ENCODE peak calls at places on chromosomes 13 and 19, in nine cellular contexts. T is fibroblast of the conjunctiva; V is CD4-positive, alpha-beta T cell; M is neuronal stem cell; L is breast epithelium; Q is K562; B is adipocyte; X is stimulated activated CD4-positive, alpha-beta T cell treated with anti-CD3 and anti-CD28 coated beads, Interleukin-4, amount 100 ng/mL, for 4 hours; R is CD8-positive, alpha-beta memory T cell. H is an unnamed sample.

GRCh38 chr19:56917998-56918397 is 77.5 kb upstream of the PEG3 start:
- DNase-seq in T (no peak), V (no peak), M (no peak), L (no peak), Q (no peak), B (no peak), X (no peak), R (no peak), H (no peak)

GRCh38 chr13:25423831-25424230 is 52.1 kb downstream of the ATP8A2 start:
- DNase-seq in T (no peak), V (no peak), M (no peak), L (no peak), Q (no peak), B (no peak), X (no peak), R (no peak), H (no peak)

GRCh38 chr13:27131202-27131623 is 40.4 kb downstream of the USP12 start:
- DNase-seq in T (no peak), V (peak), M (no peak), L (no peak), Q (peak), B (no peak), X (peak), R (peak), H (peak)

GRCh38 chr13:19586904-19587634 is 25.7 kb upstream of the TPTE2 start:
- DNase-seq in T (no peak), V (peak), M (no peak), L (no peak), Q (peak), B (peak), X (peak), R (peak), H (no peak)

GRCh38 chr13:50126378-50127016 is 111.3 kb downstream of the KCNRG start:
- DNase-seq in T (no peak), V (no peak), M (peak), L (no peak), Q (peak), B (peak), X (no peak), R (no peak), H (no peak)

GRCh38 chr13:33109319-33109718 is 93.1 kb downstream of the KL start:
- DNase-seq in T (peak), V (no peak), M (no peak), L (no peak), Q (no peak), B (no peak), X (no peak), R (no peak), H (no peak)

GRCh38 chr19:6796278-6796677 is 23.8 kb downstream of the VAV1 start:
- DNase-seq in T (no peak), V (no peak), M (no peak), L (no peak), Q (no peak), B (no peak), X (no peak), R (no peak), H (no peak)

GRCh38 chr13:94997126-94997525 is 284.8 kb upstream of the SOX21 start:
- DNase-seq in T (no peak), V (no peak), M (no peak), L (no peak), Q (no peak), B (peak), X (no peak), R (no peak), H (no peak)

GRCh38 chr19:49793561-49793840 is 19.6 kb downstream of the FUZ start:
- DNase-seq in T (no peak), V (no peak), M (no peak), L (no peak), Q (no peak), B (no peak), X (no peak), R (no peak), H (no peak)

GRCh38 chr19:46447824-46448223 is 19.1 kb upstream of the PNMA8C start:
- DNase-seq in T (no peak), V (no peak), M (no peak), L (no peak), Q (no peak), B (no peak), X (no peak), R (no peak), H (no peak)

GRCh38 chr13:95784161-95784880 is 107.4 kb downstream of the DNAJC3 start:
- DNase-seq in T (peak), V (no peak), M (no peak), L (no peak), Q (no peak), B (peak), X (no peak), R (no peak), H (no peak)

GRCh38 chr13:23516706-23517105 is 53.5 kb upstream of the TNFRSF19 start:
- DNase-seq in T (no peak), V (no peak), M (no peak), L (no peak), Q (no peak), B (peak), X (no peak), R (no peak), H (no peak)

GRCh38 chr19:33448159-33448516 is 73.5 kb downstream of the PEPD start:
- DNase-seq in T (no peak), V (no peak), M (no peak), L (no peak), Q (no peak), B (no peak), X (no peak), R (no peak), H (no peak)

GRCh38 chr13:79314652-79315051 is 91.4 kb downstream of the RBM26 start:
- DNase-seq in T (no peak), V (no peak), M (no peak), L (no peak), Q (no peak), B (no peak), X (no peak), R (no peak), H (no peak)

GRCh38 chr13:64248371-64249065 is 2832.9 kb upstream of the PCDH20 start:
- DNase-seq in T (no peak), V (no peak), M (no peak), L (no peak), Q (no peak), B (peak), X (no peak), R (no peak), H (no peak)

GRCh38 chr19:16308081-16308480 is 16.5 kb upstream of the KLF2 start:
- DNase-seq in T (no peak), V (no peak), M (no peak), L (no peak), Q (no peak), B (no peak), X (no peak), R (no peak), H (no peak)

GRCh38 chr13:31090921-31091624 is 70.6 kb downstream of the HSPH1 start:
- DNase-seq in T (no peak), V (no peak), M (no peak), L (no peak), Q (no peak), B (no peak), X (no peak), R (no peak), H (no peak)

GRCh38 chr13:45873491-45874360 is 22.2 kb upstream of the SIAH3 start:
- DNase-seq in T (no peak), V (no peak), M (no peak), L (no peak), Q (no peak), B (peak), X (no peak), R (no peak), H (no peak)

GRCh38 chr19:46251415-46251814 is 21.9 kb downstream of the IGFL1 start:
- DNase-seq in T (no peak), V (no peak), M (no peak), L (no peak), Q (no peak), B (no peak), X (no peak), R (no peak), H (no peak)

GRCh38 chr13:107678075-107678689 is 537.2 kb downstream of the LIG4 start:
- DNase-seq in T (no peak), V (no peak), M (no peak), L (no peak), Q (no peak), B (peak), X (no peak), R (no peak), H (no peak)

GRCh38 chr19:39261704-39262103 is 6.5 kb upstream of the IFNL2 start:
- DNase-seq in T (no peak), V (no peak), M (no peak), L (no peak), Q (no peak), B (no peak), X (no peak), R (no peak), H (no peak)

GRCh38 chr13:37709318-37709717 is 110.8 kb upstream of the POSTN start:
- DNase-seq in T (no peak), V (no peak), M (no peak), L (no peak), Q (no peak), B (no peak), X (no peak), R (no peak), H (no peak)

GRCh38 chr19:44111910-44112463 is 1.2 kb upstream of the ZNF225 start:
- DNase-seq in T (peak), V (no peak), M (peak), L (no peak), Q (peak), B (peak), X (no peak), R (no peak), H (peak)

GRCh38 chr13:90717451-90717936 is 630.0 kb upstream of the MIR17HG start:
- DNase-seq in T (peak), V (no peak), M (peak), L (no peak), Q (no peak), B (peak), X (no peak), R (no peak), H (no peak)

GRCh38 chr13:90533866-90534265 is 813.6 kb upstream of the MIR17HG start:
- DNase-seq in T (no peak), V (no peak), M (no peak), L (no peak), Q (no peak), B (no peak), X (no peak), R (no peak), H (no peak)

GRCh38 chr19:29378126-29378525 is 147.7 kb upstream of the VSTM2B start:
- DNase-seq in T (no peak), V (no peak), M (no peak), L (peak), Q (no peak), B (no peak), X (no peak), R (no peak), H (no peak)

GRCh38 chr13:30743319-30744055 is 8.1 kb downstream of the ALOX5AP start:
- DNase-seq in T (peak), V (no peak), M (no peak), L (peak), Q (no peak), B (peak), X (no peak), R (no peak), H (no peak)